ENCODE peak calls at places on chromosomes 13 and 19, in five cellular contexts. One of them, this sample, is unnamed.

GRCh38 chr13:76741624-76742023 is 144.6 kb downstream of the KCTD12 start:
- DNase-seq in heart right ventricle: no peak
- DNase-seq in IMR-90: peak; percentile 78
- DNase-seq in ascending aorta: no peak
- DNase-seq in left ventricle myocardium inferior: no peak
- DNase-seq in this sample: no peak

GRCh38 chr13:65965496-65965895 is 1264.6 kb downstream of the PCDH9 start:
- DNase-seq in heart right ventricle: no peak
- DNase-seq in IMR-90: peak; percentile 20
- DNase-seq in ascending aorta: no peak
- DNase-seq in left ventricle myocardium inferior: no peak
- DNase-seq in this sample: no peak

GRCh38 chr13:104473936-104474335 is 1407.7 kb upstream of the SLC10A2 start:
- DNase-seq in heart right ventricle: no peak
- DNase-seq in IMR-90: no peak
- DNase-seq in ascending aorta: no peak
- DNase-seq in left ventricle myocardium inferior: no peak
- DNase-seq in this sample: no peak

GRCh38 chr19:44757057-44757734 is 8.7 kb downstream of the BCL3 start:
- DNase-seq in heart right ventricle: peak; percentile 79
- DNase-seq in IMR-90: peak; percentile 73
- DNase-seq in ascending aorta: peak; percentile 84
- DNase-seq in left ventricle myocardium inferior: peak; percentile 81
- DNase-seq in this sample: peak; percentile 65

GRCh38 chr13:27542220-27542619 is 78.1 kb downstream of the LNX2 start:
- DNase-seq in heart right ventricle: no peak
- DNase-seq in IMR-90: no peak
- DNase-seq in ascending aorta: no peak
- DNase-seq in left ventricle myocardium inferior: no peak
- DNase-seq in this sample: no peak

GRCh38 chr19:2166741-2167738 is 3.3 kb downstream of the DOT1L start:
- DNase-seq in heart right ventricle: peak; percentile 85
- DNase-seq in IMR-90: peak; percentile 67
- DNase-seq in ascending aorta: peak; percentile 93
- DNase-seq in left ventricle myocardium inferior: peak; percentile 86
- DNase-seq in this sample: peak; percentile 89

GRCh38 chr13:32501058-32501457 is 37.5 kb downstream of the N4BP2L2 start:
- DNase-seq in heart right ventricle: no peak
- DNase-seq in IMR-90: peak; percentile 7
- DNase-seq in ascending aorta: no peak
- DNase-seq in left ventricle myocardium inferior: no peak
- DNase-seq in this sample: no peak

GRCh38 chr13:94351292-94352000 is 128.0 kb downstream of the DCT start:
- DNase-seq in heart right ventricle: no peak
- DNase-seq in IMR-90: peak; percentile 92
- DNase-seq in ascending aorta: no peak
- DNase-seq in left ventricle myocardium inferior: no peak
- DNase-seq in this sample: no peak

GRCh38 chr19:9793051-9793591 is 24.6 kb upstream of the ZNF846 start:
- DNase-seq in heart right ventricle: peak; percentile 55
- DNase-seq in IMR-90: peak; percentile 32
- DNase-seq in ascending aorta: peak; percentile 82
- DNase-seq in left ventricle myocardium inferior: peak; percentile 61
- DNase-seq in this sample: peak; percentile 36

GRCh38 chr19:2381151-2381822 is 21.2 kb downstream of the TMPRSS9 start:
- DNase-seq in heart right ventricle: no peak
- DNase-seq in IMR-90: peak; percentile 15
- DNase-seq in ascending aorta: no peak
- DNase-seq in left ventricle myocardium inferior: no peak
- DNase-seq in this sample: no peak

GRCh38 chr19:37492213-37492612 is 14.5 kb upstream of the ZNF793 start:
- DNase-seq in heart right ventricle: no peak
- DNase-seq in IMR-90: no peak
- DNase-seq in ascending aorta: no peak
- DNase-seq in left ventricle myocardium inferior: no peak
- DNase-seq in this sample: no peak

GRCh38 chr19:34171539-34171876 is 796 bp upstream of the LSM14A start:
- DNase-seq in heart right ventricle: no peak
- DNase-seq in IMR-90: peak; percentile 93
- DNase-seq in ascending aorta: no peak
- DNase-seq in left ventricle myocardium inferior: no peak
- DNase-seq in this sample: no peak

GRCh38 chr19:7149956-7150705 is 80.6 kb downstream of the ZNF557 start:
- DNase-seq in heart right ventricle: no peak
- DNase-seq in IMR-90: no peak
- DNase-seq in ascending aorta: no peak
- DNase-seq in left ventricle myocardium inferior: no peak
- DNase-seq in this sample: no peak

GRCh38 chr13:66068683-66069082 is 1161.5 kb downstream of the PCDH9 start:
- DNase-seq in heart right ventricle: no peak
- DNase-seq in IMR-90: no peak
- DNase-seq in ascending aorta: no peak
- DNase-seq in left ventricle myocardium inferior: no peak
- DNase-seq in this sample: no peak

GRCh38 chr13:99686157-99686572 is 184.9 kb downstream of the TM9SF2 start:
- DNase-seq in heart right ventricle: peak; percentile 40
- DNase-seq in IMR-90: peak; percentile 4
- DNase-seq in ascending aorta: no peak
- DNase-seq in left ventricle myocardium inferior: peak; percentile 53
- DNase-seq in this sample: peak; percentile 54

GRCh38 chr13:63396746-63397145 is 1981.1 kb upstream of the PCDH20 start:
- DNase-seq in heart right ventricle: no peak
- DNase-seq in IMR-90: no peak
- DNase-seq in ascending aorta: no peak
- DNase-seq in left ventricle myocardium inferior: no peak
- DNase-seq in this sample: no peak

GRCh38 chr13:79654520-79654919 is 173.6 kb downstream of the NDFIP2 start:
- DNase-seq in heart right ventricle: no peak
- DNase-seq in IMR-90: no peak
- DNase-seq in ascending aorta: no peak
- DNase-seq in left ventricle myocardium inferior: no peak
- DNase-seq in this sample: no peak

GRCh38 chr13:96984061-96984508 is 10.2 kb downstream of the OXGR1 start:
- DNase-seq in heart right ventricle: no peak
- DNase-seq in IMR-90: no peak
- DNase-seq in ascending aorta: no peak
- DNase-seq in left ventricle myocardium inferior: no peak
- DNase-seq in this sample: peak; percentile 55

GRCh38 chr13:48715977-48716376 is 62.2 kb downstream of the CYSLTR2 start:
- DNase-seq in heart right ventricle: no peak
- DNase-seq in IMR-90: no peak
- DNase-seq in ascending aorta: no peak
- DNase-seq in left ventricle myocardium inferior: no peak
- DNase-seq in this sample: no peak

GRCh38 chr13:31515427-31515826 is 223.9 kb upstream of the RXFP2 start:
- DNase-seq in heart right ventricle: no peak
- DNase-seq in IMR-90: no peak
- DNase-seq in ascending aorta: no peak
- DNase-seq in left ventricle myocardium inferior: no peak
- DNase-seq in this sample: no peak

GRCh38 chr13:72437458-72437857 is 290.0 kb downstream of the MZT1 start:
- DNase-seq in heart right ventricle: no peak
- DNase-seq in IMR-90: peak; percentile 63
- DNase-seq in ascending aorta: no peak
- DNase-seq in left ventricle myocardium inferior: no peak
- DNase-seq in this sample: no peak

GRCh38 chr19:42023121-42023942 is 29.3 kb upstream of the ATP1A3 start:
- DNase-seq in heart right ventricle: no peak
- DNase-seq in IMR-90: peak; percentile 8
- DNase-seq in ascending aorta: no peak
- DNase-seq in left ventricle myocardium inferior: no peak
- DNase-seq in this sample: no peak

GRCh38 chr19:9848060-9848459 is 12.9 kb downstream of the PIN1 start:
- DNase-seq in heart right ventricle: no peak
- DNase-seq in IMR-90: no peak
- DNase-seq in ascending aorta: no peak
- DNase-seq in left ventricle myocardium inferior: no peak
- DNase-seq in this sample: no peak

GRCh38 chr19:39411006-39411831 is 1.2 kb upstream of the PLEKHG2 start:
- DNase-seq in heart right ventricle: no peak
- DNase-seq in IMR-90: peak; percentile 68
- DNase-seq in ascending aorta: peak; percentile 93
- DNase-seq in left ventricle myocardium inferior: no peak
- DNase-seq in this sample: peak; percentile 71

GRCh38 chr13:101049166-101049850 is 367.0 kb downstream of the NALCN start:
- DNase-seq in heart right ventricle: no peak
- DNase-seq in IMR-90: no peak
- DNase-seq in ascending aorta: no peak
- DNase-seq in left ventricle myocardium inferior: no peak
- DNase-seq in this sample: no peak

GRCh38 chr13:28336193-28336657 is 158.7 kb downstream of the FLT1 start:
- DNase-seq in heart right ventricle: peak; percentile 40
- DNase-seq in IMR-90: no peak
- DNase-seq in ascending aorta: no peak
- DNase-seq in left ventricle myocardium inferior: peak; percentile 25
- DNase-seq in this sample: no peak

GRCh38 chr19:29587518-29587986 is 18.5 kb upstream of the POP4 start:
- DNase-seq in heart right ventricle: no peak
- DNase-seq in IMR-90: peak; percentile 38
- DNase-seq in ascending aorta: peak; percentile 28
- DNase-seq in left ventricle myocardium inferior: no peak
- DNase-seq in this sample: no peak

GRCh38 chr19:31838163-31838798 is 489.0 kb upstream of the TSHZ3 start:
- DNase-seq in heart right ventricle: no peak
- DNase-seq in IMR-90: no peak
- DNase-seq in ascending aorta: no peak
- DNase-seq in left ventricle myocardium inferior: no peak
- DNase-seq in this sample: no peak

GRCh38 chr13:112374271-112374670 is 1.9 kb upstream of the SPACA7 start:
- DNase-seq in heart right ventricle: no peak
- DNase-seq in IMR-90: no peak
- DNase-seq in ascending aorta: no peak
- DNase-seq in left ventricle myocardium inferior: no peak
- DNase-seq in this sample: no peak

GRCh38 chr13:76387561-76387960 is 498.6 kb downstream of the KCTD12 start:
- DNase-seq in heart right ventricle: no peak
- DNase-seq in IMR-90: no peak
- DNase-seq in ascending aorta: no peak
- DNase-seq in left ventricle myocardium inferior: no peak
- DNase-seq in this sample: no peak

GRCh38 chr13:98576215-98576945 is 527 bp downstream of the STK24 start:
- DNase-seq in heart right ventricle: peak; percentile 60
- DNase-seq in IMR-90: no peak
- DNase-seq in ascending aorta: peak; percentile 71
- DNase-seq in left ventricle myocardium inferior: peak; percentile 62
- DNase-seq in this sample: peak; percentile 64

GRCh38 chr13:106417467-106418110 is 117.9 kb downstream of the EFNB2 start:
- DNase-seq in heart right ventricle: no peak
- DNase-seq in IMR-90: no peak
- DNase-seq in ascending aorta: no peak
- DNase-seq in left ventricle myocardium inferior: no peak
- DNase-seq in this sample: no peak

GRCh38 chr19:19964416-19964815 is 63.7 kb downstream of the ZNF93 start:
- DNase-seq in heart right ventricle: no peak
- DNase-seq in IMR-90: no peak
- DNase-seq in ascending aorta: no peak
- DNase-seq in left ventricle myocardium inferior: no peak
- DNase-seq in this sample: no peak

DNA sequence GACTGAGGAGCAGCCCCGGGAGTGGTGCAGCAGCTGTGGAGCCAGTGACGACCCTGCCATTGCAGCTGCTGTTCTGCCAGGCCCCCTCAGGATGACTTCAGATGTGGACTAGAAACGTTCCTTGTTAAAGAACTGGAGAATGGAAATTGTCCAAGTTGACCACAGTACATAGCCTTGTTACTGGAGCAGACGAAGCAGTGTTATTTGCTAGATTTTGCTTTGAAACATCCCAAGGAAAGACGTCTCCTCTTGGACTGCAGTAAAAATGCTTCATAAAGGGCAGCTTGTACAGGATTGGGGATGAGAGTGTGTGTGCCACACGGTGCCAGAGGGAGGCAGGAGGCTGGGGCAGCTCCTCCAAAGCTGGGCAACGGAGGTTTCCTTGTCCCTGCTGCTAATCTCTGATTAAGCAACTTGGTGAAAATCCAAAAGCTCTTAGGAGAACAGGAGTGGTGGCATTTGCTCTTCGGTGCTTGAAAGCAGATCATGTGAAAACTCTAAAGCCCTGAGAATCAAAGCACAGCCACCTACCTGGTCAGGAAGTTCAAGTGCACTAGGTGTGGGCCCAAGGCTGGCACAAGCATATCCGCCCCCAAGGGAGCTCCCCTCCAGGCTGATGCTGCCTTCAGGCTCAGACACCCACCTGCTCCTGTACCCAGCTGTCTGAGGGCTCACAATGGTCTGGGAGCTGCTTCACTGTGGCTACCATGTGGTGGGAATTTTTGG is 34.5 kb downstream of the SHISA2 start:
- DNase-seq in heart right ventricle: no peak
- DNase-seq in IMR-90: no peak
- DNase-seq in ascending aorta: no peak
- DNase-seq in left ventricle myocardium inferior: no peak
- DNase-seq in this sample: no peak
- H3K4me1 ChIP-seq in heart right ventricle: peaks cover 21% of the 10 kb centered on the region
- H3K4me1 ChIP-seq in IMR-90: no peaks in the 10 kb centered on the region
- H3K4me1 ChIP-seq in ascending aorta: no peaks in the 10 kb centered on the region
- H3K4me1 ChIP-seq in left ventricle myocardium inferior: peaks cover 49% of the 10 kb centered on the region
- H3K4me1 ChIP-seq in this sample: no peaks in the 10 kb centered on the region

GRCh38 chr19:55312621-55313117 is 12.5 kb downstream of the TMEM150B start:
- DNase-seq in heart right ventricle: no peak
- DNase-seq in IMR-90: no peak
- DNase-seq in ascending aorta: no peak
- DNase-seq in left ventricle myocardium inferior: no peak
- DNase-seq in this sample: no peak
- H3K27ac ChIP-seq in heart right ventricle: no peak overlapping the region
- H3K27ac ChIP-seq in IMR-90: no peak overlapping the region
- H3K27ac ChIP-seq in ascending aorta: no peak overlapping the region
- H3K27ac ChIP-seq in left ventricle myocardium inferior: no peak overlapping the region
- H3K27ac ChIP-seq in this sample: no peak overlapping the region

GRCh38 chr13:109979186-109979585 is 192.8 kb upstream of the IRS2 start:
- DNase-seq in heart right ventricle: no peak
- DNase-seq in IMR-90: no peak
- DNase-seq in ascending aorta: no peak
- DNase-seq in left ventricle myocardium inferior: no peak
- DNase-seq in this sample: no peak

GRCh38 chr13:109985871-109986270 is 199.5 kb upstream of the IRS2 start:
- DNase-seq in heart right ventricle: no peak
- DNase-seq in IMR-90: peak; percentile 23
- DNase-seq in ascending aorta: no peak
- DNase-seq in left ventricle myocardium inferior: no peak
- DNase-seq in this sample: no peak

GRCh38 chr13:109976206-109976997 is 190.0 kb upstream of the IRS2 start:
- DNase-seq in heart right ventricle: no peak
- DNase-seq in IMR-90: no peak
- DNase-seq in ascending aorta: no peak
- DNase-seq in left ventricle myocardium inferior: no peak
- DNase-seq in this sample: no peak

GRCh38 chr13:109977212-109977968 is 191.0 kb upstream of the IRS2 start:
- DNase-seq in heart right ventricle: no peak
- DNase-seq in IMR-90: no peak
- DNase-seq in ascending aorta: no peak
- DNase-seq in left ventricle myocardium inferior: no peak
- DNase-seq in this sample: no peak

GRCh38 chr13:109981000-109981399 is 194.6 kb upstream of the IRS2 start:
- DNase-seq in heart right ventricle: no peak
- DNase-seq in IMR-90: no peak
- DNase-seq in ascending aorta: no peak
- DNase-seq in left ventricle myocardium inferior: no peak
- DNase-seq in this sample: no peak
- H3K4me1 ChIP-seq in heart right ventricle: no peaks in the 10 kb centered on the region
- H3K4me1 ChIP-seq in IMR-90: peaks cover 3% of the 10 kb centered on the region
- H3K4me1 ChIP-seq in ascending aorta: no peaks in the 10 kb centered on the region
- H3K4me1 ChIP-seq in left ventricle myocardium inferior: peaks cover 8% of the 10 kb centered on the region
- H3K4me1 ChIP-seq in this sample: no peaks in the 10 kb centered on the region

GRCh38 chr19:48807590-48808308 is 3.1 kb downstream of the BCAT2 start:
- DNase-seq in heart right ventricle: no peak
- DNase-seq in IMR-90: no peak
- DNase-seq in ascending aorta: no peak
- DNase-seq in left ventricle myocardium inferior: no peak
- DNase-seq in this sample: no peak
- H3K27ac ChIP-seq in heart right ventricle: no peak overlapping the region
- H3K27ac ChIP-seq in IMR-90: no peak overlapping the region
- H3K27ac ChIP-seq in ascending aorta: no peak overlapping the region
- H3K27ac ChIP-seq in left ventricle myocardium inferior: no peak overlapping the region
- H3K27ac ChIP-seq in this sample: no peak overlapping the region

This sample was measured in pancreas.